ENCODE peak calls at places on chromosome 5, in four cellular contexts. T is left cardiac atrium, E is A549, J is ELR. C is an unnamed sample.
A peak's percentile ranks its signal among the peaks of the same experiment; 100 is the strongest.

GRCh38 chr5:113053614-113054013 is 77.0 kb downstream of the DCP2 start:
- DNase-seq in T (peak; percentile 38), E (no peak), J (peak; percentile 78), C (no peak)

GRCh38 chr5:98168862-98169261 is 604.6 kb upstream of the RGMB start:
- DNase-seq in T (no peak), E (no peak), J (peak; percentile 39), C (no peak)

GRCh38 chr5:155530046-155530445 is 516.5 kb downstream of the KIF4B start:
- DNase-seq in T (no peak), E (no peak), J (no peak), C (no peak)

GRCh38 chr5:143561248-143561647 is 157.8 kb upstream of the NR3C1 start:
- DNase-seq in T (no peak), E (no peak), J (no peak), C (no peak)

GRCh38 chr5:140632366-140633080 is 452 bp downstream of the CD14 start:
- DNase-seq in T (peak; percentile 76), E (no peak), J (peak; percentile 69), C (peak; percentile 68)

GRCh38 chr5:124059200-124059599 is 547.2 kb downstream of the CSNK1G3 start:
- DNase-seq in T (no peak), E (no peak), J (no peak), C (no peak)

GRCh38 chr5:170791325-170791954 is 7.9 kb downstream of the GABRP start:
- DNase-seq in T (peak; percentile 58), E (peak; percentile 53), J (peak; percentile 70), C (peak; percentile 77)

GRCh38 chr5:174459071-174459702 is 265.2 kb upstream of the MSX2 start:
- DNase-seq in T (no peak), E (no peak), J (no peak), C (no peak)

GRCh38 chr5:148909001-148909400 is 82.6 kb downstream of the ADRB2 start:
- DNase-seq in T (no peak), E (no peak), J (peak; percentile 82), C (no peak)

GRCh38 chr5:55062039-55062779 is 38.2 kb downstream of the GZMK start:
- DNase-seq in T (no peak), E (no peak), J (no peak), C (no peak)

GRCh38 chr5:171419663-171420428 is 399 bp downstream of the FGF18 start:
- DNase-seq in T (no peak), E (peak; percentile 41), J (peak; percentile 47), C (peak; percentile 57)

GRCh38 chr5:7805379-7805778 is 45.6 kb downstream of the CFAP90 start:
- DNase-seq in T (no peak), E (no peak), J (no peak), C (no peak)

GRCh38 chr5:126868961-126869451 is 92.1 kb downstream of the LMNB1 start:
- DNase-seq in T (peak; percentile 55), E (no peak), J (peak; percentile 8), C (no peak)

GRCh38 chr5:138653502-138653901 is 78.3 kb upstream of the HSPA9 start:
- DNase-seq in T (no peak), E (no peak), J (peak; percentile 56), C (no peak)

GRCh38 chr5:151855701-151856100 is 69.0 kb downstream of the GLRA1 start:
- DNase-seq in T (no peak), E (no peak), J (no peak), C (no peak)

GRCh38 chr5:122639852-122640251 is 135.0 kb upstream of the SNX2 start:
- DNase-seq in T (no peak), E (no peak), J (peak; percentile 2), C (no peak)